ENCODE peak calls at places on chromosome 16, in four cellular contexts. E, F, U and H are unnamed samples.

GRCh38 chr16:4539716-4540284 is 1.2 kb upstream of the CDIP1 start:
- DNase-seq in E (no peak), F (no peak), U (no peak), H (no peak)

GRCh38 chr16:5075637-5076036 is 4.0 kb downstream of the ALG1 start:
- DNase-seq in E (no peak), F (peak; percentile 16), U (no peak), H (no peak)

GRCh38 chr16:12158428-12158827 is 181.9 kb downstream of the SNX29 start:
- DNase-seq in E (no peak), F (no peak), U (no peak), H (no peak)

GRCh38 chr16:3074860-3075545 is 9.6 kb downstream of the IL32 start:
- DNase-seq in E (no peak), F (no peak), U (peak; percentile 94), H (no peak)

GRCh38 chr16:50497592-50497991 is 50.6 kb upstream of the NKD1 start:
- DNase-seq in E (no peak), F (no peak), U (no peak), H (no peak)

GRCh38 chr16:28923652-28924398 is 1.2 kb downstream of the RABEP2 start:
- DNase-seq in E (no peak), F (no peak), U (peak; percentile 79), H (no peak)

GRCh38 chr16:53090591-53091507 is 36.1 kb downstream of the CHD9 start:
- DNase-seq in E (peak; percentile 23), F (no peak), U (peak; percentile 76), H (no peak)

GRCh38 chr16:81599034-81599744 is 154.6 kb downstream of the CMIP start:
- DNase-seq in E (no peak), F (no peak), U (no peak), H (no peak)

GRCh38 chr16:64153718-64154117 is 968.1 kb downstream of the CDH11 start:
- DNase-seq in E (no peak), F (no peak), U (no peak), H (no peak)

GRCh38 chr16:48558269-48558915 is 51.6 kb downstream of the N4BP1 start:
- DNase-seq in E (no peak), F (no peak), U (no peak), H (no peak)

GRCh38 chr16:65769776-65770438 is 596.6 kb upstream of the CDH5 start:
- DNase-seq in E (no peak), F (no peak), U (no peak), H (no peak)

GRCh38 chr16:3691778-3692177 is 25.5 kb downstream of the TRAP1 start:
- DNase-seq in E (no peak), F (no peak), U (no peak), H (no peak)

GRCh38 chr16:35208001-35208935 is 1748.9 kb downstream of the TP53TG3F start:
- DNase-seq in E (no peak), F (no peak), U (no peak), H (no peak)

DNA sequence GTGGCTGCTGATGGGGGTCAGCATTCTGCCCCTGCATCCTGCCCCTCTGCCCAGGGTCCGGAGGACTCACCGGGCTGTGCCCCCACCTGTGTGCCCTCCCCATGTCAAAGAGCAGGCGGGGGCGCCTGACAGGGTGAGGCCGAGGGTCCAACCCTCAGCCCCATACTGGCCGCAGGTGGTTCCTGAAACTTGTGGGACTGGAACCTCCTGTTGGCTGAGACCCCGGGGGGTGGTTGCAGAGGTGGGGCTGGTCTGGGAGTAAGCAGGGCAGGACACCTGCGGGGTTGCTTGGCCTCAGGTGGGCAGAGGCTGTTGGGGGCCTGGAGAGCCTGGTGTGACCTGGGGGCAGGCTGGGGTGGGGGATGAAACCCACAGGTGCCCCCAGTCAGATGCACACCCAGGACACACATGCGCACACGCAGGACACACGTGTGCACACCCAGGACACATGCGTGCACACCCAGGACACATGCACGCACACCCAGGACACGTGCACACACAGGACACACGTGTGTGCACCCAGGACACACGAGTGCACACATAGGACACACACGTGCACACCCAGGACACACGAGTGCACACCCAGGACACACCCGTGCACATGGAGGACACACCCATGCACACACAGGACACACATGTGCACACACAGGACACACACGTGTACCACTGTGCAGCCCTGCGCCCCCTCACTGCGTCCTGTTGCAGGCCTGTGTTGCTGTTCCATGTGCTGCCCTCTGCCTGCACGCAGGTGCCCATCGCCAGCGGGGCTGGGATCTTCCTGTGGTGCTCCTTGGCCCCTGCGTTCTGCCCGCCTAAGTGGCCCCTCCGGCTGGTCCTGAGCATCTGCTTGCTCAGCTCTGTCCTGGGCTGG is 31.4 kb downstream of the SOX8 start:
- DNase-seq in E (no peak), F (no peak), U (no peak), H (no peak)
- TF ChIP-seq CTCF in E (no peak), F (no peak), U (no peak), H (no peak)

DNA sequence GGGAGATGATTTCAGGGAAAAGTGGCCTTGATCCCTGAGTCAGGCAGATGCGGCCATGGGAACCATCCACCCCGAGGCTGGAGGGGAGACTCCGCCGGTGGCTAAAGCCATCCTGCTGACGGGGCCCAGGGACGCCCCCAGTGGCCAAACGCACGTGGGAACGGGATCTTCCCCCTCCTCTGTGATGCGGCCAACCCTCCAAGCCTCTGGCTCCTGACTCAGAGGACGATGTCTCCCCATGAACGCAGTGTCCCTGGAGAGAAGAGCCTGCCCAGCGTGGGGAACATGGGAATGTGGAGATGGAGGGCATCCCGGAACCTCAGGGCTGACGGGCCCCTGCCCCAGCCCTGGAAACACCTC is 25.0 kb downstream of the SLC7A5 start:
- DNase-seq in E (peak; percentile 66), F (no peak), U (no peak), H (no peak)
- TF ChIP-seq CTCF in E (peak; percentile 54), F (peak; percentile 14), U (no peak), H (no peak)

DNA sequence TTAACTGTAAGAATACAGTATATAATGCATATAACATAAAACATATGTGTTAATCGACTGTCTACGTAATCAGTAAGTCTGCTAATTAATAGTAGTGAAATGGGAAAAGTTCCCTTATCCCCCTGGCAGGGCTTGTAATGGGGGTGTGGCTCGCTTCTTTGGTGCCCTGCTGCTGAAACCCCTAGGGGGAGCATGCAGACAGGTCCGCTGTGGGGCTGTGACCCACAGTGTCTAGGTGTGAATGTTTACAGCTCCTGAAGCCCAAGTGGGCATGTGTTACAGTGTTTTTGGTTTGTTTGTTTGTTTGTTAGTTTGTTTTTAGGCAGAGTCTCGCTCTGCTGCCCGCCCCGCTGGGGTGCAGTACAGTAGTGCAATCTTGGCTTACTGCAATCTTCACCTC is 495.7 kb downstream of the SHISA9 start:
- DNase-seq in E (no peak), F (no peak), U (no peak), H (no peak)
- TF ChIP-seq CTCF in E (peak; percentile 23), F (no peak), U (no peak), H (no peak)

DNA sequence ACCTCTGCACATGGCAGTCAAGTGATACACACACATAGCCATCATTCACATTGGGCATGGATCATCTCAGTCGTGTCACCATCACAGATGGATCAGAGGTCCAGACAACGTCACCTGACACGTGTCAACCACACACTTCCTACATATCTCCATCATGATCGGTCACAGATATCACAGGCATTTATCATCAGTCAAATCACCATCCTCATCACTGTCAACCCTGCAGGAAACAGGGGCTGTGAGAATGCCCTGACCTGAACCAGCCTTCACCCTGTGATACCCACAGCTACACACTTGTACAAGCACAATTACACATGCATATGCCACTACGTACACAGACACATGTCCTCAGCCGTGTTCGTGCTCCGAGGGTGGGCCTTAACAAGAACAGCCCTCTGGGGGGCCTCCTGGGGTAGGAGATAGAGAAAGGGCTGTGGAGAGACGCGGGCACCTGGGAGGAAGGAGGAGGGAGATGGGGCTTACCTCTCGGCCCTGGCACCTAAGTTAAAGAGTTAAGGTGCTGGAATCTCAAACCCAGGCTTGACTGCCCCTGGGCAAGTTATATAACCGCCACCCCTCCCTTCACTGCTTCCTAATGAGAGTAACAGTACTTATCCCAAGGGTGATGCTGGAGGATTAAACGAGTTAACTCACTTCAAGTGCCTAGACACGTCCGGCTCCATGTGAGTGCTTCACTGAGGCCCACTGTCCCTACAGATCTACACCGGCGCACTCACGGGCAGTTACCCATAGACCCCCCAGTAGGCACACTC is 1.1 kb downstream of the SLC12A4 start:
- DNase-seq in E (no peak), F (no peak), U (peak; percentile 47), H (no peak)
- TF ChIP-seq CTCF in E (no peak), F (no peak), U (no peak), H (no peak)

DNA sequence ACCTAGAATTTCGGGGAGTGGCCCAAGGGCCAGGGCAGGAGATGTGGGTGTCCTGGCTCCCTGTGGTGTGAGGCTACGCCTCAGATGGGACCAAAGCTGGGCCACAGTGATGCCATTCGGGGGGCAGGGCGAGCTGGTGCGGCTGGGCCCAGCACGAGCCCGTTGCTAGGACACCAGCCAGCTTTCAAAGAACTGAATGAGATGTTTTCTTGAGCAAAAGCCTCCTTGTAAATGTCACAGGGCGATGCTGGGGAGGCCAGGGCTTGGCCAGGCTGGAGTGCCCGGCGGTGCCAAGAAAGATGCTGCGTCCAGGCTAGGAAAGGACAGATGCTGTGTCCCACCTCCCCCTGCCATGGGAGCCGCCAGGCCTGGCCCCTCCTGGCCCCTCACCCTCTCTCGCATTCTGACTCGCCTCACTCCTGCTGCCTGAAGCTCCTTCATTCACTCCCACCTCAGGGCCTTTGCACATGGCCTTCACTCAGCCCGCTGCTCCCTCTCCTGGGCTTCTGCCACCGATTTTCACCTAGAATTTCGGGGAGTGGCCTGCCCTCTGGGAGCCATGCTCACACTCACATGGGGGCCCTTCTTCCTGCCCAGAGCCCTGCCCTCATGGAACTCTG is 39.1 kb downstream of the CPNE2 start:
- DNase-seq in E (no peak), F (no peak), U (no peak), H (no peak)
- TF ChIP-seq CTCF in E (no peak), F (no peak), U (no peak), H (no peak)

GRCh38 chr16:58419241-58420012 is 27.2 kb downstream of the GINS3 start:
- DNase-seq in E (peak; percentile 84), F (no peak), U (no peak), H (no peak)

GRCh38 chr16:58417600-58417999 is 25.3 kb downstream of the GINS3 start:
- DNase-seq in E (no peak), F (no peak), U (no peak), H (no peak)

GRCh38 chr16:58418026-58418425 is 25.8 kb downstream of the GINS3 start:
- DNase-seq in E (no peak), F (no peak), U (no peak), H (no peak)

GRCh38 chr16:58417035-58417434 is 24.8 kb downstream of the GINS3 start:
- DNase-seq in E (no peak), F (no peak), U (no peak), H (no peak)

GRCh38 chr16:58418601-58419000 is 26.3 kb downstream of the GINS3 start:
- DNase-seq in E (no peak), F (no peak), U (no peak), H (no peak)
- TF ChIP-seq CTCF in E (no peak), F (no peak), U (no peak), H (no peak)

DNA sequence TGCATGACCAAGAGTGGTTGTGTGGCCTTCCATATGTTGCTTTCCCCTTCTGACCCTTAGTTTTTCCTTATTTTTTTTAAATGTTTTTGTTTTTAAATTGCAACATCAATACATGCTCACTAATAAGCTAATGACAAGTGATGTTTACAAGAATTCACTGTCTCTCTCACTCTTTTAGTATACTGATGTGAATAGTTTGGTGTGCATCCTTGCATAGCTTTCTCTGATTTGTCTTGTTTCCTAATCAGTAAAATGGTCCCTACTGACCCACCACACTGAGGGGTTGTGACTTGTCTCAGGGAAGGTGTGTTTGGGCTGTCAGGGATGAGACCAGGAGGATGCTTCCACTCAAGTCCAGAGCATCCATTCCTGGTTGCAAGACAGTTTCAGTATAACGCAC is 26.0 kb downstream of the CIITA start:
- DNase-seq in E (no peak), F (no peak), U (no peak), H (no peak)
- TF ChIP-seq CTCF in E (no peak), F (no peak), U (no peak), H (no peak)